ENCODE peak calls at places on chromosomes 11 and 22, in five cellular contexts. E is right atrium auricular region, P is lung, V is type B pancreatic cell, B is hepatocyte. D is an unnamed sample.

GRCh38 chr11:2725367-2726300 is 25.8 kb upstream of the KCNQ1OT1 start:
- DNase-seq in B (peak; percentile 88), E (peak; percentile 66), P (no peak), V (no peak), D (peak; percentile 82)

GRCh38 chr11:3853935-3854659 is 1.4 kb upstream of the STIM1 start:
- DNase-seq in E (no peak), V (no peak), B (peak; percentile 19), P (no peak), D (no peak)

GRCh38 chr11:115141221-115141620 is 363.0 kb downstream of the CADM1 start:
- DNase-seq in B (no peak), E (no peak), V (no peak), P (no peak), D (no peak)

GRCh38 chr11:75872887-75873416 is 57.9 kb downstream of the UVRAG start:
- DNase-seq in B (no peak), P (no peak), V (no peak), E (no peak), D (no peak)

GRCh38 chr11:126175261-126175885 is 36.1 kb downstream of the RPUSD4 start:
- DNase-seq in V (no peak), B (no peak), E (no peak), P (no peak), D (peak; percentile 30)

GRCh38 chr11:43833657-43834073 is 47.0 kb upstream of the ALKBH3 start:
- DNase-seq in B (peak; percentile 64), P (no peak), E (no peak), V (no peak), D (peak; percentile 82)

GRCh38 chr11:128840137-128840536 is 27.0 kb downstream of the KCNJ1 start:
- DNase-seq in V (no peak), P (no peak), B (no peak), E (no peak), D (no peak)

GRCh38 chr11:32487270-32487669 is 51.9 kb upstream of the WT1 start:
- DNase-seq in V (no peak), B (no peak), E (no peak), P (no peak), D (peak; percentile 22)

GRCh38 chr22:47618180-47618579 is 855.7 kb downstream of the TBC1D22A start:
- DNase-seq in P (no peak), V (peak; percentile 63), B (no peak), E (no peak), D (no peak)

GRCh38 chr11:24391165-24391564 is 105.7 kb upstream of the LUZP2 start:
- DNase-seq in B (peak; percentile 37), V (no peak), E (no peak), P (no peak), D (peak; percentile 69)

GRCh38 chr11:45921561-45922424 is 663 bp upstream of the LARGE2 start:
- DNase-seq in P (peak; percentile 83), V (no peak), E (no peak), B (peak; percentile 82), D (no peak)

GRCh38 chr11:115652094-115652493 is 147.9 kb upstream of the CADM1 start:
- DNase-seq in V (no peak), P (no peak), E (no peak), B (no peak), D (no peak)

GRCh38 chr22:24695958-24696511 is 78.5 kb downstream of the PIWIL3 start:
- DNase-seq in B (no peak), P (peak; percentile 76), V (no peak), E (no peak), D (peak; percentile 50)

GRCh38 chr11:76830639-76831312 is 29.9 kb upstream of the ACER3 start:
- DNase-seq in V (no peak), P (no peak), E (no peak), B (peak; percentile 33), D (peak; percentile 86)

GRCh38 chr11:24609778-24610177 is 112.9 kb downstream of the LUZP2 start:
- DNase-seq in B (no peak), E (no peak), P (no peak), V (no peak), D (no peak)

GRCh38 chr11:19917069-19917468 is 204.4 kb downstream of the NAV2 start:
- DNase-seq in V (no peak), B (no peak), E (no peak), P (no peak), D (no peak)

GRCh38 chr11:18790820-18791174 is 801 bp downstream of the PTPN5 start:
- DNase-seq in P (no peak), V (no peak), E (peak; percentile 23), B (no peak), D (no peak)

GRCh38 chr11:76237914-76238313 is 31.6 kb upstream of the WNT11 start:
- DNase-seq in B (peak; percentile 37), P (no peak), V (no peak), E (no peak), D (no peak)

GRCh38 chr22:40789131-40789530 is 30.0 kb downstream of the SLC25A17 start:
- DNase-seq in P (no peak), B (no peak), E (no peak), V (no peak), D (no peak)

GRCh38 chr11:10032991-10033390 is 261.0 kb downstream of the SBF2 start:
- DNase-seq in E (no peak), P (no peak), B (no peak), V (no peak), D (peak; percentile 16)

GRCh38 chr22:39724390-39724789 is 153.8 kb downstream of the CACNA1I start:
- DNase-seq in V (no peak), P (no peak), B (no peak), E (no peak), D (no peak)

GRCh38 chr11:32297629-32298028 is 137.7 kb downstream of the WT1 start:
- DNase-seq in E (no peak), B (peak; percentile 62), P (no peak), V (no peak), D (peak; percentile 70)

GRCh38 chr11:86737223-86737622 is 63.1 kb upstream of the PRSS23 start:
- DNase-seq in V (no peak), B (no peak), E (no peak), P (no peak), D (no peak)

GRCh38 chr11:46353706-46354105 is 6.4 kb downstream of the DGKZ start:
- DNase-seq in E (no peak), B (no peak), V (no peak), P (no peak), D (no peak)

GRCh38 chr11:122668562-122669090 is 13.1 kb downstream of the UBASH3B start:
- DNase-seq in V (no peak), E (no peak), P (no peak), B (no peak), D (peak; percentile 62)

GRCh38 chr11:9875862-9876261 is 212.0 kb downstream of the SWAP70 start:
- DNase-seq in V (no peak), B (no peak), P (no peak), E (no peak), D (no peak)

GRCh38 chr11:103228807-103229206 is 119.6 kb downstream of the DYNC2H1 start:
- DNase-seq in V (no peak), E (no peak), P (no peak), B (no peak), D (no peak)

GRCh38 chr22:45540122-45540521 is 37.4 kb downstream of the FBLN1 start:
- DNase-seq in V (no peak), P (no peak), B (no peak), E (no peak), D (no peak)
- TF ChIP-seq CTCF in V (no peak), P (no peak), B (no peak), E (no peak), D (no peak)

GRCh38 chr22:30557243-30557642 is 10.7 kb upstream of the SEC14L6 start:
- DNase-seq in B (no peak), E (no peak), P (no peak), V (no peak), D (no peak)

GRCh38 chr22:30552719-30553118 is 6.2 kb upstream of the SEC14L6 start:
- DNase-seq in B (no peak), V (no peak), P (no peak), E (no peak), D (no peak)

GRCh38 chr22:30553971-30554370 is 7.4 kb upstream of the SEC14L6 start:
- DNase-seq in E (no peak), P (no peak), B (no peak), V (no peak), D (no peak)

GRCh38 chr22:30556388-30556787 is 9.8 kb upstream of the SEC14L6 start:
- DNase-seq in V (no peak), B (no peak), P (no peak), E (no peak), D (no peak)

GRCh38 chr22:30555282-30556210 is 9.0 kb upstream of the SEC14L6 start:
- DNase-seq in B (no peak), P (no peak), E (no peak), V (no peak), D (no peak)
- TF ChIP-seq CTCF in B (no peak), P (no peak), E (no peak), V (no peak), D (no peak)

GRCh38 chr11:134579709-134580634 is 167.9 kb upstream of the B3GAT1 start:
- DNase-seq in E (peak; percentile 36), V (no peak), P (peak; percentile 23), B (peak; percentile 46), D (no peak)

GRCh38 chr11:134580635-134581025 is 168.6 kb upstream of the B3GAT1 start:
- DNase-seq in V (no peak), E (peak; percentile 49), B (no peak), P (peak; percentile 16), D (no peak)

GRCh38 chr11:134577801-134578200 is 165.8 kb upstream of the B3GAT1 start:
- DNase-seq in V (no peak), E (peak; percentile 9), P (peak; percentile 20), B (no peak), D (no peak)

GRCh38 chr11:134581121-134581626 is 169.1 kb upstream of the B3GAT1 start:
- DNase-seq in B (no peak), E (peak; percentile 36), P (peak; percentile 24), V (no peak), D (no peak)

GRCh38 chr11:134578807-134579708 is 167.0 kb upstream of the B3GAT1 start:
- DNase-seq in P (peak; percentile 24), V (no peak), B (no peak), E (peak; percentile 36), D (no peak)
- TF ChIP-seq CTCF in P (no peak), V (peak; percentile 28), B (peak; percentile 29), E (no peak), D (no peak)

GRCh38 chr11:30322826-30323710 is at the start of gene ARL14EP:
- DNase-seq in B (peak; percentile 96), E (peak; percentile 93), P (peak; percentile 93), V (peak; percentile 94), D (peak; percentile 98)

GRCh38 chr11:30326114-30326783 is 3.3 kb downstream of the ARL14EP start:
- DNase-seq in B (no peak), V (no peak), E (no peak), P (no peak), D (no peak)

GRCh38 chr11:30321321-30321720 is 1.6 kb upstream of the ARL14EP start:
- DNase-seq in E (no peak), V (no peak), B (no peak), P (no peak), D (no peak)

GRCh38 chr11:30326911-30327310 is 4.0 kb downstream of the ARL14EP start:
- DNase-seq in E (no peak), P (no peak), B (no peak), V (no peak), D (no peak)

DNA sequence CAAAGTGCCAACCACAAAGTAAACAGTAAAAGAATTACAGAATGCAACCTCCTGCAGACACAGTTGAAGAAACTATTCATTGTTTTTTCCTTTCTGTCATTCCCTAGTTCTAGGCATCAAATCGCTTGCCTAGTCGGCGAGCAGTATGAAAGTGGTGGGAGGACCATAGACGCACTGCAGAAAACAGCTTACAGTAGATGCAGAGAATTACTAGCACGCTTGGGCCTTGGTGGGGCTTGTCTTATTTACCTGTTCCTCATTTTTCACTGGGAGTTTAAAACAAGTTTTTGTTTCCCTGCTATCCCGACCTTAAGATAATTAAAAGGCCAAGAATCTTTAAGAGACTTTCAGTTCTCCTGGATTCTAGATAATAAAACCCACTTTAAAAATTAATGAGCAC is 742 bp upstream of the ARL14EP start:
- DNase-seq in B (no peak), E (no peak), P (no peak), V (no peak), D (no peak)
- TF ChIP-seq CTCF in B (no peak), E (no peak), P (no peak), V (no peak), D (no peak)